ENCODE peak calls at places on chromosome 17, in six cellular contexts. D, A, H, G, M and F are unnamed samples.
A peak's percentile ranks its signal among the peaks of the same experiment; 100 is the strongest.

GRCh38 chr17:333626-334396 is 18.8 kb downstream of the RPH3AL start:
- DNase-seq in D (no peak), A (peak; percentile 59), H (peak; percentile 48), G (peak; percentile 10), M (no peak), F (no peak)

GRCh38 chr17:2390199-2390880 is 10.5 kb downstream of the MNT start:
- DNase-seq in D (no peak), A (no peak), H (peak; percentile 45), G (peak; percentile 58), M (no peak), F (no peak)

GRCh38 chr17:34762078-34762477 is 182.7 kb downstream of the TMEM132E start:
- DNase-seq in D (no peak), A (no peak), H (no peak), G (no peak), M (no peak), F (no peak)

GRCh38 chr17:75130632-75131277 is 787 bp downstream of the NT5C start:
- DNase-seq in D (no peak), A (no peak), H (peak; percentile 66), G (peak; percentile 52), M (peak; percentile 63), F (peak; percentile 67)

GRCh38 chr17:31313982-31314787 is at the start of gene EVI2B:
- DNase-seq in D (no peak), A (no peak), H (peak; percentile 65), G (peak; percentile 77), M (no peak), F (peak; percentile 47)

GRCh38 chr17:77962349-77962748 is 3.8 kb downstream of the TNRC6C start:
- DNase-seq in D (no peak), A (no peak), H (no peak), G (no peak), M (no peak), F (no peak)

GRCh38 chr17:57084361-57084801 is 665 bp upstream of the AKAP1 start:
- DNase-seq in D (no peak), A (no peak), H (no peak), G (peak; percentile 36), M (no peak), F (no peak)

GRCh38 chr17:78960945-78961344 is 18.8 kb downstream of the LGALS3BP start:
- DNase-seq in D (no peak), A (no peak), H (peak; percentile 74), G (no peak), M (no peak), F (no peak)

GRCh38 chr17:80785477-80786178 is 206.0 kb upstream of the CHMP6 start:
- DNase-seq in D (no peak), A (no peak), H (no peak), G (no peak), M (no peak), F (no peak)

GRCh38 chr17:67266496-67266895 is 21.5 kb upstream of the HELZ start:
- DNase-seq in D (no peak), A (no peak), H (no peak), G (no peak), M (no peak), F (no peak)

GRCh38 chr17:64938925-64939474 is 19.7 kb upstream of the LRRC37A3 start:
- DNase-seq in D (peak; percentile 31), A (no peak), H (peak; percentile 53), G (peak; percentile 26), M (no peak), F (no peak)

GRCh38 chr17:9032151-9032550 is 10.8 kb downstream of the NTN1 start:
- DNase-seq in D (no peak), A (no peak), H (no peak), G (no peak), M (no peak), F (no peak)

GRCh38 chr17:83116783-83117555 is 37.6 kb downstream of the METRNL start:
- DNase-seq in D (no peak), A (no peak), H (no peak), G (no peak), M (no peak), F (no peak)

GRCh38 chr17:74201250-74201649 is 2.2 kb upstream of the RPL38 start:
- DNase-seq in D (no peak), A (no peak), H (peak; percentile 65), G (peak; percentile 80), M (no peak), F (no peak)

GRCh38 chr17:21089933-21090888 is 36.6 kb upstream of the DHRS7B start:
- DNase-seq in D (no peak), A (no peak), H (no peak), G (no peak), M (no peak), F (no peak)

GRCh38 chr17:81537343-81537855 is 9.2 kb downstream of the FSCN2 start:
- DNase-seq in D (no peak), A (no peak), H (no peak), G (no peak), M (peak; percentile 29), F (no peak)

GRCh38 chr17:16281351-16281750 is 64.3 kb downstream of the PIGL start:
- DNase-seq in D (no peak), A (no peak), H (peak; percentile 41), G (peak; percentile 76), M (no peak), F (no peak)

GRCh38 chr17:45813051-45813731 is 29.1 kb downstream of the CRHR1 start:
- DNase-seq in D (no peak), A (peak; percentile 51), H (peak; percentile 3), G (no peak), M (no peak), F (no peak)

GRCh38 chr17:55238931-55239297 is 25.8 kb upstream of the HLF start:
- DNase-seq in D (no peak), A (no peak), H (peak; percentile 4), G (no peak), M (peak; percentile 32), F (peak; percentile 7)

GRCh38 chr17:55237826-55238196 is 26.9 kb upstream of the HLF start:
- DNase-seq in D (no peak), A (no peak), H (no peak), G (no peak), M (no peak), F (no peak)

GRCh38 chr17:55241097-55241496 is 23.7 kb upstream of the HLF start:
- DNase-seq in D (no peak), A (no peak), H (no peak), G (no peak), M (no peak), F (no peak)

GRCh38 chr17:55237268-55237667 is 27.5 kb upstream of the HLF start:
- DNase-seq in D (no peak), A (no peak), H (no peak), G (peak; percentile 1), M (no peak), F (peak; percentile 11)

GRCh38 chr17:55238197-55238930 is 26.4 kb upstream of the HLF start:
- DNase-seq in D (peak; percentile 88), A (peak; percentile 94), H (peak; percentile 92), G (peak; percentile 89), M (peak; percentile 96), F (peak; percentile 88)
- H3K4me3 ChIP-seq in D (peak overlapping the region; percentile 65), A (peak overlapping the region; percentile 66), H (peak overlapping the region; percentile 50), G (peak overlapping the region; percentile 62), M (peak overlapping the region; percentile 45), F (peak overlapping the region; percentile 60)

DNA sequence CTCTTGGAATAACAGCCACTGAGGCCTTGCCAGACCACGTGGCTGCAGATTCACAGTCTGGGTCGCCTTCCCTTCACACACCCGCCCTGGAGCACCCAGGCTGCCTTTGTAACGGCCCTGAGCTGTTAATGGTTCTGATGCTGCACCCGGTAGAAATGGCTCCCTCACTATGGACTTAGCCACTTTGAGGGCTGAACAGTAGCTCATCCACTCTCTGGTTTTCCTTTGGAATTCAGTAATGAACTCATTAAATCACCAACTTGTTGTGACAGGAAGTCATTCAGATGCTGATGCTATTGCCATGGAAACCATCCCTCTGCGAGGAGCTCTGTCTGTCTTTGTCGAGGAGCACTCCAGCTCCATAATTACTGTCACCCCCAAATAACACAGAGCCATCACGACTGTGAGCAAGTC is 59.2 kb downstream of the CDK5R1 start:
- DNase-seq in D (no peak), A (peak; percentile 60), H (no peak), G (no peak), M (no peak), F (no peak)
- H3K4me3 ChIP-seq in D (no peak overlapping the region), A (peak overlapping the region; percentile 16), H (no peak overlapping the region), G (no peak overlapping the region), M (no peak overlapping the region), F (no peak overlapping the region)

DNA sequence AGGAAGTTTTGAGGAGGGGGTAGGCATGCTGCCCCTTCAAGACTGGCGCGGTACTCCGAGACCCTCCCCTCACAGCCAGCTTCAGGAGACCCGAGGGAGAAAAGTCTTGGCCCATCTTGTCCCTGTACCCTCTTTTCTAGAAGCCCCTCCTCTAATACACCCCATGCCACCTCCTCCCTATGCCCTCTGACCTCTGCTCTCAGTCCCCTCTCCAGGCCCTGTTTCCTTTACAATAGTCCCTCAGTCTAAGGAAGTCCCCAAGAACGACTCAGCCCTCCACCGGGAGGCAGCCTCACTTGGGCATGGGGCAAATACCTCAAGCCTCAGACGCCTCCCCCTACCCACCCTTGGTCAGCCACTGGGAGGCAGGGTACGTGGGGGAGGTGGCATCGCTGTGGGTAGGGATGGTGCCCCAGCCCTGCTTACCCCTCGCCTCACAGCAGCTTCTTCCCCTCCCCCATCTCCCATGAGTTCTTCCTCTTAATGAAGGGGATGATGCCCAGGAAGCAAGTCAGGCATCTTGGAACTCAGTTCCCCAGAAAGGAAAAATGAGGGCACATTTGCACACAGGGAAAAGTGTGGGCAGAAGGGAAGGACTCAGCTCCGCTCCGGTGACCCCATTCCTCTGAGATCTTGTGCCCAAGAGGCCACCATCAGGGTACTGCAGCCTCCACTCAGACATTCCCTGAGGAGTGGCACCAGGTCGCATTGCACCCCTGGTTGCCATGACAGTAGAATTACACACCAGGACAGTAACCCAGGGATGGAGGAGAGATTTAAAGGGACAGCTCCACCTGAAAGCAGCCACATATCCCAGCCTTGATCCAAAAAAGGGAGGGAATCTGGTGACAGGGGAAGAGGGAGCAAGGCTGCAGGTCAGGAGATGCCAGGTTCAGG is 6.2 kb downstream of the MPP2 start:
- DNase-seq in D (no peak), A (no peak), H (no peak), G (no peak), M (no peak), F (no peak)
- H3K4me3 ChIP-seq in D (peak overlapping the region; percentile 57), A (peak overlapping the region; percentile 53), H (peak overlapping the region; percentile 43), G (peak overlapping the region; percentile 33), M (no peak overlapping the region), F (peak overlapping the region; percentile 53)

DNA sequence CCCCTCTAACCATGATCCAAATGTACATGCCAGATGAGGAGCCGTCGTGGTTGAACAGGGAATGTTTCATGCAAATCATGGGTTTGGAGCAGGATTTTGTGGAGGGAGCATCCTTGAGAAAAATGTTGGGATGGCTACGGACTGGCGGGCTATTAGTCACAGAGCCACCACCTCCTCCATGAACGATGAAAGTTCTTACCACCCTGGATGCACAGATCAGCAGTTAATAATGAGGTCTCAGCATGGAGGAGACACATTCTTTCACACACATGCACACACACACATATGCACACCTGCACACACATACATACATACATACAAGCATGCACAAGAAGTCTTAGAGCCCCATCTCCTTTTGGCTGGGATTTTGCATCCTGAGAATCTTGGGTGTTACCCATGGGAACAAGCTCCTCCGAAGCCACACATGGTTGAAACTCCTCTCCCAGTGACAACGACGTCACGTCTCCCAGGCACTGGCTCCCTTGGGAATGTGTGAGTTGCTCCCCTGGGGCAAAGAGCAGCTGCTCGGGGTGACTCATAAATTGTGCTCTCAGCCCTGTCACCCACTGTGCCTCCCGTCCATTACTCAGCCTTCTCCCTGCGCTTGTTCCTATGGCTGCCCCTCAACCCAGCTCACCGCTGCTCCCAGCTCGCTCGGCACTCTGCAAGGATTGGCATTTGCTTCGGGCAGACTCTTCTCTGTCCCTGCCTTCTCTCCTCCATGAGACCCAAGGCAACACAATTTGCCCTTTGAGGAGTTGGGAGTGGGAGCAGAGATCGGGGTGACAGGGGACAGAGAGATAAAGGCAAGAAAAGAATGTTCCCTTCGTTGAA is 344.6 kb downstream of the SOX9 start:
- DNase-seq in D (no peak), A (no peak), H (peak; percentile 49), G (peak; percentile 77), M (no peak), F (no peak)
- H3K4me3 ChIP-seq in D (no peak overlapping the region), A (no peak overlapping the region), H (no peak overlapping the region), G (no peak overlapping the region), M (no peak overlapping the region), F (no peak overlapping the region)